ENCODE peak calls at places on chromosomes 2 and 18, in six cellular contexts. D, U, V, R, I and N are unnamed samples.
A peak's percentile ranks its signal among the peaks of the same experiment; 100 is the strongest.

GRCh38 chr2:176242211-176242610 is 27.0 kb upstream of the MTX2 start:
- DNase-seq in V (no peak), I (no peak), D (no peak), R (no peak), U (no peak), N (no peak)

GRCh38 chr2:241636182-241636982 is 576 bp downstream of the THAP4 start:
- DNase-seq in V (peak; percentile 32), R (no peak), I (peak; percentile 69), D (peak; percentile 59), U (no peak), N (no peak)

GRCh38 chr2:222903234-222904220 is 42.7 kb downstream of the ACSL3 start:
- DNase-seq in I (no peak), R (no peak), V (peak; percentile 81), D (peak; percentile 15), U (peak; percentile 16), N (no peak)

GRCh38 chr18:13577091-13577697 is 149.2 kb downstream of the FAM210A start:
- DNase-seq in R (no peak), V (no peak), I (no peak), D (no peak), U (no peak), N (peak; percentile 71)

GRCh38 chr18:43442571-43442970 is 165.3 kb upstream of the SYT4 start:
- DNase-seq in U (no peak), D (no peak), I (no peak), V (peak; percentile 20), R (no peak), N (no peak)

GRCh38 chr18:11909081-11909410 is 929 bp upstream of the MPPE1 start:
- DNase-seq in U (no peak), I (no peak), D (no peak), V (peak; percentile 29), R (no peak), N (no peak)

GRCh38 chr2:11753452-11753885 is 7.0 kb downstream of the LPIN1 start:
- DNase-seq in R (no peak), D (no peak), V (no peak), I (no peak), U (no peak), N (peak; percentile 55)

GRCh38 chr2:54638774-54639187 is 84.7 kb upstream of the EML6 start:
- DNase-seq in I (no peak), U (no peak), R (no peak), D (no peak), V (peak; percentile 54), N (no peak)

GRCh38 chr2:151150325-151150724 is 111.3 kb downstream of the RBM43 start:
- DNase-seq in U (no peak), D (no peak), I (no peak), R (no peak), V (no peak), N (no peak)
- TF ChIP-seq CTCF in U (no peak), D (no peak), I (no peak), R (no peak), V (no peak), N (no peak)

GRCh38 chr2:233832414-233832813 is 21.9 kb downstream of the HJURP start:
- DNase-seq in U (no peak), V (peak; percentile 6), D (no peak), R (no peak), I (no peak), N (no peak)

GRCh38 chr2:233831011-233831721 is 23.2 kb downstream of the HJURP start:
- DNase-seq in R (no peak), U (no peak), V (no peak), I (no peak), D (no peak), N (no peak)

GRCh38 chr2:233831861-233832260 is 22.5 kb downstream of the HJURP start:
- DNase-seq in I (no peak), U (no peak), V (no peak), D (no peak), R (no peak), N (no peak)

GRCh38 chr2:233834378-233834777 is 20.0 kb downstream of the HJURP start:
- DNase-seq in R (no peak), I (no peak), D (no peak), V (no peak), U (no peak), N (no peak)

GRCh38 chr2:233832869-233833812 is 21.2 kb downstream of the HJURP start:
- DNase-seq in I (no peak), U (no peak), V (peak; percentile 50), D (peak; percentile 26), R (peak; percentile 15), N (no peak)
- TF ChIP-seq CTCF in I (no peak), U (no peak), V (peak; percentile 13), D (no peak), R (peak; percentile 24), N (no peak)

GRCh38 chr18:37869051-37869450 is 303.5 kb upstream of the CELF4 start:
- DNase-seq in I (no peak), V (no peak), U (no peak), D (no peak), R (no peak), N (no peak)
- TF ChIP-seq CTCF in I (no peak), V (no peak), U (no peak), D (no peak), R (no peak), N (no peak)

DNA sequence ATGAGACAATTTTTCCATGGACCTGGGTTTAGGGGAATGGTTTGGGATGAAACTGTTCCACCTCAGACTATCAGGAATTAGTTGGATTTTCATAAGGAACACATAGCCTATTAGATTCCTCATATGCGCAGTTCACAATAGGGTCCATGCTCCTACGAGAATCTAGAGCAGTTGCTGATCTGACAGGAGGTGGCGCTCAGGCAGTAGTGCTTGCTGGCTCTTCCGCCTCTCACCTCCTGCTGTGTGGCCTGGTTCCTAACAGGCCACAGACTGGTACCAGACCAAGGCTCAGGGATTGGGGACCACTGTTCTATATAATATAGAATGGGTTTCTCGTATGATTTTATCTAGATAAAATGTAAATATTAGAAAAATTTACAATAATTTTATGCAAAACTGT is 338.7 kb downstream of the CPS1 start:
- DNase-seq in I (no peak), U (no peak), R (no peak), D (peak; percentile 7), V (no peak), N (no peak)
- TF ChIP-seq CTCF in I (no peak), U (no peak), R (no peak), D (no peak), V (no peak), N (no peak)

DNA sequence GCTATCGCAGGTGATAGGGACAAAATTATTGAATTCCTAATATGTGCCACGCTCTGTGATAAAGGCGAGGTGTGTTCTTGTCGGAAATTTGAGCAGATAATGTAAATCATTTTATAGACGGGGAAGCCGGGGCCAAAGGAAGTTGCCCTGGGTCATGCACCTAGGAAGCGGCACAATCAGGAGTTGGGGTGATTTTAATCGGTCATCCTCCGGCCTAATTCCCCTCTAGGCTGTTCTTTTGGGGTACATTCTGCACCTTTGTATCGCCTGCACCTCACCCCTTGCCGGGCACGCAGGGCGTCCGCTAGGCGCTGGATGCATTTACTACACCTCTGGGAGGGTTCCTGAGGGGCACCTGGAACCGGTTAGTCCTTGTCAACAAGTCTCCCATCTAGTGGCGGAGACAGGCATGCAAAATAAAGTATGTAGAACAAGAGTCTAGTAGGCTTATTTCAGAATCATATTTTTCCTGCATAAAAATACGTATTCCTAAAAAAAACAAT is 605 bp upstream of the TEX261 start:
- DNase-seq in D (no peak), I (no peak), U (peak; percentile 42), V (peak; percentile 27), R (no peak), N (no peak)
- TF ChIP-seq CTCF in D (no peak), I (peak; percentile 29), U (peak; percentile 6), V (no peak), R (peak; percentile 28), N (no peak)

DNA sequence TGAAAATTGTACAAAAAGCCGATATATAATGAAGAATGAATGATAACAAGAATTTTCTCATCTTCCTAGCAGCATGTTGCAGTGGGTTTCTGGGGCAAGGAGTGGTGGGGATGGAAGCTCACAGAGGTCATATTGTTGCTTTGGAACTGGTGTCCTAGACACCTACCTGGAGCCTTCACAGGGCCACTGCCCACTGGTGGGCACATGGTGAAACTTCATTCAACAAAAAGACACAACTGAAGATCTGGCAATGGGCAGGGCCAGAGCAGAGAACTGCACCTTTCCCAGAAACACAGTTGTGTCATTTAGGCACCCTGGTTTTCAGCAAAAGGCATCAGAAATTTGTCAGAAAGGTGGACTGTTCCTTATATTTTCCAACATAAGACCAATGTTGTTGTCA is 115.3 kb downstream of the FHOD3 start:
- DNase-seq in R (no peak), V (no peak), D (peak; percentile 42), I (no peak), U (no peak), N (no peak)
- TF ChIP-seq CTCF in R (peak; percentile 44), V (peak; percentile 16), D (peak; percentile 71), I (peak; percentile 20), U (no peak), N (no peak)

GRCh38 chr2:197453123-197453913 is at the start of gene COQ10B:
- DNase-seq in U (peak; percentile 100), V (peak; percentile 100), R (peak; percentile 100), I (peak; percentile 100), D (peak; percentile 97), N (peak; percentile 100)
- TF ChIP-seq CTCF in U (peak; percentile 36), V (peak; percentile 29), R (peak; percentile 35), I (peak; percentile 21), D (no peak), N (no peak)

GRCh38 chr18:79988079-79988924 is at the start of gene TXNL4A:
- DNase-seq in V (peak; percentile 88), D (peak; percentile 76), R (peak; percentile 63), I (peak; percentile 93), U (peak; percentile 75), N (peak; percentile 74)
- TF ChIP-seq CTCF in V (peak; percentile 18), D (no peak), R (peak; percentile 33), I (peak; percentile 31), U (no peak), N (peak; percentile 30)